ENCODE peak calls at places on chromosomes 6 and 20, in nine cellular contexts. F, M, R, D, Z, C, V, W and H are unnamed samples.

GRCh38 chr6:63975685-63976084 is 340.1 kb downstream of the PHF3 start:
- DNase-seq in W (no peak), V (no peak), M (no peak), D (no peak), R (no peak), Z (no peak), F (no peak), C (no peak), H (no peak)

GRCh38 chr6:156559151-156559690 is 218.0 kb upstream of the ARID1B start:
- DNase-seq in M (no peak), C (no peak), R (no peak), D (peak), F (no peak), W (no peak), Z (no peak), V (no peak), H (no peak)

GRCh38 chr20:3067139-3068009 is 4.0 kb upstream of the OXT start:
- DNase-seq in W (no peak), V (no peak), D (no peak), M (no peak), Z (no peak), R (no peak), C (no peak), F (no peak), H (peak)

GRCh38 chr6:25698631-25699030 is 46.6 kb downstream of the SCGN start:
- DNase-seq in C (no peak), R (no peak), F (no peak), V (no peak), M (no peak), W (no peak), Z (no peak), D (no peak), H (peak)

GRCh38 chr6:38172739-38173415 is 353.4 kb downstream of the ZFAND3 start:
- DNase-seq in W (no peak), F (no peak), V (no peak), C (no peak), D (no peak), R (no peak), Z (no peak), M (no peak), H (no peak)

GRCh38 chr6:34249469-34250370 is 914 bp upstream of the SMIM29 start:
- DNase-seq in R (no peak), V (no peak), Z (no peak), D (no peak), F (no peak), W (no peak), M (peak), C (no peak), H (no peak)

GRCh38 chr20:13517801-13518200 is 120.9 kb downstream of the TASP1 start:
- DNase-seq in Z (no peak), C (no peak), F (no peak), W (no peak), M (no peak), R (no peak), V (no peak), D (no peak), H (no peak)

GRCh38 chr6:105893741-105894140 is 192.4 kb upstream of the PRDM1 start:
- DNase-seq in F (no peak), D (no peak), M (no peak), C (no peak), V (no peak), Z (no peak), W (no peak), R (no peak), H (no peak)

GRCh38 chr20:32470025-32470861 is 112.1 kb downstream of the ASXL1 start:
- DNase-seq in Z (no peak), C (peak), F (no peak), W (peak), R (no peak), D (no peak), V (no peak), M (peak), H (peak)

GRCh38 chr6:37343248-37343647 is 10.5 kb upstream of the RNF8 start:
- DNase-seq in V (no peak), W (no peak), Z (no peak), C (no peak), D (no peak), M (no peak), R (no peak), F (no peak), H (no peak)

GRCh38 chr6:157227202-157228166 is 95.8 kb downstream of the TMEM242 start:
- DNase-seq in V (no peak), Z (peak), R (peak), F (no peak), D (peak), C (no peak), M (no peak), W (peak), H (peak)

GRCh38 chr6:107977283-107977682 is 19.3 kb upstream of the SEC63 start:
- DNase-seq in W (peak), Z (peak), R (peak), F (no peak), V (peak), M (no peak), C (peak), D (no peak), H (peak)

GRCh38 chr6:43021270-43022047 is at the start of gene RRP36:
- DNase-seq in D (peak), R (peak), W (peak), M (peak), F (no peak), V (peak), C (peak), Z (peak), H (peak)

GRCh38 chr6:13673825-13674444 is 37.7 kb downstream of the RANBP9 start:
- DNase-seq in R (no peak), V (no peak), D (no peak), M (no peak), C (no peak), W (no peak), Z (no peak), F (no peak), H (no peak)

GRCh38 chr6:158184598-158184997 is 16.4 kb downstream of the GTF2H5 start:
- DNase-seq in D (no peak), M (no peak), Z (no peak), C (no peak), W (no peak), R (no peak), V (no peak), F (no peak), H (no peak)

GRCh38 chr20:52118233-52118632 is 73.3 kb downstream of the ZFP64 start:
- DNase-seq in M (no peak), W (no peak), F (no peak), R (no peak), C (no peak), D (no peak), Z (no peak), V (no peak), H (no peak)

GRCh38 chr6:162602759-162603158 is 124.8 kb downstream of the PRKN start:
- DNase-seq in Z (no peak), R (no peak), M (no peak), W (no peak), C (no peak), D (no peak), F (no peak), V (no peak), H (no peak)

GRCh38 chr6:43517503-43518357 is 841 bp downstream of the POLR1C start:
- DNase-seq in C (no peak), V (no peak), R (no peak), M (no peak), Z (no peak), F (no peak), D (no peak), W (peak), H (peak)

GRCh38 chr6:162442675-162443074 is 284.9 kb downstream of the PRKN start:
- DNase-seq in D (peak), W (peak), R (peak), V (no peak), F (no peak), Z (peak), M (no peak), C (no peak), H (peak)

GRCh38 chr6:154821099-154821498 is 87.9 kb downstream of the SCAF8 start:
- DNase-seq in D (no peak), M (no peak), F (no peak), V (no peak), W (no peak), C (no peak), R (no peak), Z (no peak), H (no peak)

GRCh38 chr6:16533721-16534136 is 227.5 kb downstream of the ATXN1 start:
- DNase-seq in F (no peak), V (no peak), C (peak), Z (no peak), M (no peak), R (no peak), W (no peak), D (no peak), H (peak)

GRCh38 chr20:3777726-3778629 is 3.3 kb downstream of the SPEF1 start:
- DNase-seq in V (no peak), C (no peak), D (peak), F (no peak), W (peak), M (peak), R (peak), Z (peak), H (peak)

GRCh38 chr6:45653117-45653883 is 275.6 kb upstream of the SUPT3H start:
- DNase-seq in W (no peak), V (no peak), R (no peak), F (no peak), C (no peak), M (no peak), D (no peak), Z (no peak), H (no peak)

GRCh38 chr6:112770341-112770740 is 423.2 kb downstream of the RFPL4B start:
- DNase-seq in R (no peak), M (no peak), F (no peak), V (no peak), W (no peak), D (no peak), C (no peak), Z (no peak), H (no peak)

GRCh38 chr20:24368253-24368652 is 101.2 kb upstream of the SYNDIG1 start:
- DNase-seq in R (no peak), D (no peak), C (no peak), M (no peak), W (no peak), Z (no peak), V (no peak), F (no peak), H (no peak)

GRCh38 chr6:35077006-35077712 is 64.0 kb downstream of the TCP11 start:
- DNase-seq in D (no peak), V (no peak), Z (peak), M (no peak), W (no peak), F (no peak), R (no peak), C (no peak), H (peak)

GRCh38 chr20:63441777-63442493 is 30.5 kb downstream of the KCNQ2 start:
- DNase-seq in R (peak), D (no peak), F (peak), V (no peak), W (peak), Z (peak), M (peak), C (peak), H (peak)

GRCh38 chr20:11585752-11586352 is 331.8 kb upstream of the BTBD3 start:
- DNase-seq in R (peak), F (no peak), D (peak), W (peak), M (no peak), V (peak), C (no peak), Z (peak), H (peak)

GRCh38 chr6:106724848-106725247 is 95.5 kb downstream of the QRSL1 start:
- DNase-seq in V (no peak), D (no peak), Z (no peak), C (peak), F (no peak), M (no peak), W (no peak), R (no peak), H (no peak)

GRCh38 chr20:50919567-50919966 is 11.7 kb downstream of the ADNP start:
- DNase-seq in V (peak), M (peak), D (no peak), R (no peak), Z (no peak), W (peak), C (peak), F (no peak), H (no peak)

GRCh38 chr6:159174263-159174974 is 5.2 kb downstream of the FNDC1 start:
- DNase-seq in W (peak), R (peak), M (peak), Z (peak), D (peak), F (peak), V (peak), C (peak), H (peak)

GRCh38 chr6:163443985-163444553 is 29.6 kb downstream of the QKI start:
- DNase-seq in C (no peak), M (no peak), V (no peak), Z (no peak), R (no peak), W (no peak), D (no peak), F (no peak), H (peak)

GRCh38 chr20:44910690-44911262 is 916 bp downstream of the PABPC1L start:
- DNase-seq in C (no peak), M (no peak), F (no peak), Z (no peak), V (peak), W (no peak), D (no peak), R (no peak), H (peak)

GRCh38 chr20:11845311-11845710 is 72.4 kb upstream of the BTBD3 start:
- DNase-seq in W (no peak), Z (no peak), V (no peak), M (no peak), D (no peak), F (no peak), C (no peak), R (no peak), H (peak)

GRCh38 chr20:31698803-31699718 is 23.6 kb downstream of the BCL2L1 start:
- DNase-seq in C (peak), Z (peak), F (no peak), M (no peak), R (peak), D (no peak), W (no peak), V (peak), H (peak)

GRCh38 chr6:92125681-92126080 is 1293.7 kb downstream of the EPHA7 start:
- DNase-seq in R (no peak), F (no peak), C (no peak), M (no peak), Z (no peak), W (no peak), V (no peak), D (no peak), H (peak)

GRCh38 chr6:116115781-116116180 is 10.2 kb downstream of the COL10A1 start:
- DNase-seq in D (no peak), V (no peak), F (no peak), Z (no peak), W (no peak), C (no peak), R (no peak), M (no peak), H (no peak)

GRCh38 chr6:10837692-10837996 is 695 bp downstream of the MAK start:
- DNase-seq in Z (no peak), W (peak), R (no peak), M (peak), C (no peak), D (peak), V (peak), F (no peak), H (peak)